ENCODE peak calls at places on chromosome 15, in nine cellular contexts. E is cardiac fibroblast; V is A549; Z is heart right ventricle; B is CD8-positive, alpha-beta T cell; G is AG04450; I is kidney; J is MM.1S; C is lung. K is an unnamed sample.

GRCh38 chr15:58227706-58228543 is 89.7 kb downstream of the AQP9 start:
- DNase-seq in E (peak), V (peak), Z (peak), B (peak), G (peak), I (no peak), J (peak), C (peak), K (no peak)

GRCh38 chr15:35305906-35306305 is 220.8 kb upstream of the NANOGP8 start:
- DNase-seq in E (peak), V (peak), Z (no peak), B (no peak), G (peak), I (no peak), J (no peak), C (no peak), K (no peak)

GRCh38 chr15:90813796-90814192 is 54.6 kb upstream of the FURIN start:
- DNase-seq in E (no peak), V (no peak), Z (no peak), B (no peak), G (no peak), I (no peak), J (no peak), C (no peak), K (no peak)

GRCh38 chr15:69357773-69358765 is 56.1 kb upstream of the KIF23 start:
- DNase-seq in E (peak), V (no peak), Z (no peak), B (no peak), G (no peak), I (no peak), J (no peak), C (peak), K (no peak)

GRCh38 chr15:91853968-91854943 is 748 bp downstream of the SLCO3A1 start:
- DNase-seq in E (peak), V (peak), Z (peak), B (peak), G (no peak), I (peak), J (peak), C (peak), K (no peak)

GRCh38 chr15:19987389-19988048 is 554.1 kb downstream of the GOLGA6L6 start:
- DNase-seq in E (no peak), V (no peak), Z (no peak), B (no peak), G (no peak), I (no peak), J (no peak), C (no peak), K (no peak)

GRCh38 chr15:60635507-60636352 is 156.8 kb upstream of the ICE2 start:
- DNase-seq in E (peak), V (no peak), Z (no peak), B (no peak), G (no peak), I (no peak), J (peak), C (no peak), K (no peak)

GRCh38 chr15:77992356-77993222 is 84.9 kb downstream of the TBC1D2B start:
- DNase-seq in E (no peak), V (no peak), Z (no peak), B (no peak), G (no peak), I (no peak), J (no peak), C (no peak), K (no peak)

GRCh38 chr15:20657084-20657483 is 115.5 kb upstream of the GOLGA6L6 start:
- DNase-seq in E (no peak), V (no peak), Z (no peak), B (no peak), G (no peak), I (no peak), J (no peak), C (no peak), K (no peak)

GRCh38 chr15:78571382-78571781 is 6.1 kb downstream of the CHRNA5 start:
- DNase-seq in E (no peak), V (no peak), Z (no peak), B (no peak), G (no peak), I (no peak), J (no peak), C (no peak), K (no peak)

GRCh38 chr15:58229297-58229768 is 91.2 kb downstream of the AQP9 start:
- DNase-seq in E (no peak), V (no peak), Z (no peak), B (no peak), G (no peak), I (no peak), J (no peak), C (no peak), K (no peak)

GRCh38 chr15:67613708-67614107 is 71.2 kb downstream of the MAP2K5 start:
- DNase-seq in E (no peak), V (no peak), Z (no peak), B (no peak), G (no peak), I (no peak), J (no peak), C (no peak), K (no peak)

GRCh38 chr15:50681467-50681866 is 5.1 kb downstream of the TRPM7 start:
- DNase-seq in E (no peak), V (no peak), Z (no peak), B (no peak), G (no peak), I (no peak), J (no peak), C (no peak), K (no peak)
- H3K4me3 ChIP-seq in E (no peak), V (no peak), Z (no peak), B (no peak), G (no peak), I (peak), J (no peak), C (no peak), K (no peak)

GRCh38 chr15:101496198-101496986 is 6.9 kb upstream of the PCSK6 start:
- DNase-seq in E (no peak), V (no peak), Z (no peak), B (no peak), G (no peak), I (no peak), J (no peak), C (no peak), K (no peak)
- TF ChIP-seq CTCF in E (no peak), V (no peak), Z (no peak), B (no peak), G (no peak), I (no peak), J (no peak), C (no peak), K (no peak)

DNA sequence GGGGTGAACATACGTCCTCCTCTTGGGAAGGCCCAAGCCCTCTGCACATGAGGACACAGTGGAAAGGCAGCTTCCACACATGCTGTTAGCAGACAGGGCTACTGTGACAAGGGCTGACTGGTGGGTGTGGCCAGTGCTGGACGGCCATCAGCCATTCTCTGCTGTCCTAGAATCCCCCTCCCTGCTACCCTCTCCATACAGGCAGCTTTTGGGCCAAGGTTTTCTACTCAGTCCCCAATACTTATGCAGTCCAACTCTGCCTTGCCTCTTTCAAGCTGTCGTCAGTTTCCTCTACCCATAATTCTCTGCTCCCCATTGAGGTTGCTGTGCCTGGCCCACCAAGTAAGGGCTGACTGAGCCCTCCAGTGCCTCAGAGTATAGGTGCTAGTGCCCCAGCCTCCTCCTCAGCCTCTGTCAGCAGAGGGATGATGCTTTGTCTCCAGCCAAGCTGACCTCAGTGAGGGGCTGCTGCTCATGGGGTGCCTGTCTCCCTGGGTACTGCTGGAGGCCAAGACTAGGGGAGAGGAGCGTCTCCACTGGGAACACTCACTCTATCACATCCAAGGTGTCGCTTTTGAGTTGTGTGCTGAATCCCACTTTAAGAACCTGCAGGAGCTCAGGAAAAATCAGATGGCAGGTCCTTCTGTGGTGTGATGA is 2.8 kb downstream of the LOXL1 start:
- DNase-seq in E (no peak), V (no peak), Z (no peak), B (no peak), G (no peak), I (no peak), J (no peak), C (no peak), K (no peak)
- H3K4me3 ChIP-seq in E (peak), V (no peak), Z (no peak), B (no peak), G (peak), I (no peak), J (no peak), C (no peak), K (peak)

GRCh38 chr15:100133981-100134711 is 207.6 kb downstream of the ADAMTS17 start:
- DNase-seq in E (no peak), V (no peak), Z (no peak), B (no peak), G (no peak), I (no peak), J (no peak), C (no peak), K (no peak)

GRCh38 chr15:100131321-100132224 is 210.2 kb downstream of the ADAMTS17 start:
- DNase-seq in E (peak), V (peak), Z (peak), B (peak), G (no peak), I (peak), J (peak), C (no peak), K (no peak)

GRCh38 chr15:100129677-100130076 is 212.1 kb downstream of the ADAMTS17 start:
- DNase-seq in E (no peak), V (no peak), Z (no peak), B (no peak), G (no peak), I (no peak), J (no peak), C (no peak), K (no peak)

GRCh38 chr15:100132309-100132708 is 209.5 kb downstream of the ADAMTS17 start:
- DNase-seq in E (no peak), V (no peak), Z (no peak), B (no peak), G (no peak), I (no peak), J (no peak), C (no peak), K (no peak)

DNA sequence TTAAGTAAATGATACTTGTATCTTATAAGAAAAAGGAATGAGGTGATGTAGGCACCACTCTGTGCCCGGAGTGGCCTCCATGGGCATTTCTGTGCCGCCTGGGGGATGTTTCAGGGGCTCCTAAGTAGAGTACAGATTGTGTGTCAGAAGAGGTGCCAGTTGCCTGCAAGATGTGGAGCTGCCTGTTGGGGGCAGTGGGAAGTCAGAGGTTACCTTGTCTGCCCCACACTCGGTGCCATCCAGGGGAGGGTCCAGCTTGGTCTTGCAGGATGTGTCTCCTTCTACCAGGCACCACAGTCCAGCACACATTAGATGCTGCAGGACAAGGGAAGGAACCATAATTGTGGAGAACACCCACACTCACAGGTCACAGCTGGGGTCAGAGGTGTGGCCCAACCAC is 208.8 kb downstream of the ADAMTS17 start:
- DNase-seq in E (no peak), V (no peak), Z (no peak), B (no peak), G (no peak), I (no peak), J (no peak), C (no peak), K (no peak)
- TF ChIP-seq CTCF in E (no peak), V (no peak), Z (no peak), B (no peak), G (no peak), I (no peak), J (no peak), C (no peak), K (no peak)

GRCh38 chr15:63502843-63503738 is 1.3 kb upstream of the USP3 start:
- DNase-seq in E (peak), V (peak), Z (peak), B (peak), G (peak), I (peak), J (peak), C (peak), K (no peak)

GRCh38 chr15:63500265-63501250 is 3.8 kb upstream of the USP3 start:
- DNase-seq in E (no peak), V (peak), Z (no peak), B (no peak), G (no peak), I (no peak), J (no peak), C (no peak), K (no peak)

GRCh38 chr15:63501256-63502089 is 2.9 kb upstream of the USP3 start:
- DNase-seq in E (peak), V (peak), Z (peak), B (peak), G (peak), I (peak), J (no peak), C (peak), K (peak)

GRCh38 chr15:63503739-63504246 is 600 bp upstream of the USP3 start:
- DNase-seq in E (peak), V (peak), Z (peak), B (peak), G (peak), I (peak), J (peak), C (peak), K (no peak)

DNA sequence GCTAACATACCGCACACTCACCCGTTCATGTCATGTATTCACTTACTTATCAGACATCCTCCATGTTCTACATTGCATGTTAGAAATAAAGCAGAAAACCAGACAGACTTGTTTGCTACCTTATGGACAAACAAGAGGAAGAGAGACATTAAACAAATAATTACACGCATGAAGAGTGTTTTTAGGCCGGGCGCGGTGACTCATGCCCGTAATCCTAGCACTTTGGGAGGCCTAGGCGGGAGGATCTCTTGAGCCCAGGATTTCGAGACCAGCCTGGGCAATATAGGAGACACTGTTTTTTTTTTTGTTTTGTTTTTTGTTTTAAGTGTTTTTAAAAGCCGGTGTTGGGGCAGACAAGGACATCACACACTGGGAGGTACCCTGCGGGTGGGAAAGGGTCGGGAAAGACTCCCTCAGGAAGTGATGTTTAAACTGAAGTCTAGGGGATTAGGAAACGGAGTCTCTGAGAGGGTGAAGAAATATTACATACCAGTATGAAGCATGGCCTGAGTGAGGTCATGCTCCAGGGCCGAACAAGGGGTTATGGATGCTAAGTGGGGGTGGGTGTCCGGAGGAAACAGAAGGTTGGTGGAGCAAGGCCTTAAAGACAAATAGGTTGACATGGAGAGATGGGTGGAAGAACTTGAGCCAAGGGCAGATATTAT is 2.1 kb upstream of the USP3 start:
- DNase-seq in E (peak), V (peak), Z (no peak), B (no peak), G (no peak), I (no peak), J (no peak), C (no peak), K (no peak)
- H3K4me3 ChIP-seq in E (no peak), V (peak), Z (no peak), B (no peak), G (no peak), I (no peak), J (no peak), C (no peak), K (no peak)

GRCh38 chr15:100919481-100920405 is 586 bp downstream of the LRRK1 start:
- DNase-seq in E (peak), V (peak), Z (no peak), B (no peak), G (no peak), I (no peak), J (peak), C (no peak), K (no peak)

GRCh38 chr15:100920516-100921135 is 1.5 kb downstream of the LRRK1 start:
- DNase-seq in E (no peak), V (no peak), Z (no peak), B (no peak), G (no peak), I (no peak), J (no peak), C (no peak), K (no peak)

GRCh38 chr15:100918034-100918689 is 995 bp upstream of the LRRK1 start:
- DNase-seq in E (peak), V (peak), Z (peak), B (peak), G (no peak), I (peak), J (peak), C (peak), K (peak)

GRCh38 chr15:100922192-100923040 is 3.3 kb downstream of the LRRK1 start:
- DNase-seq in E (no peak), V (no peak), Z (no peak), B (no peak), G (no peak), I (no peak), J (peak), C (no peak), K (no peak)

GRCh38 chr15:100918690-100919480 is at the start of gene LRRK1:
- DNase-seq in E (peak), V (peak), Z (peak), B (no peak), G (no peak), I (no peak), J (peak), C (no peak), K (peak)
- TF ChIP-seq CTCF in E (no peak), V (peak), Z (no peak), B (no peak), G (no peak), I (no peak), J (no peak), C (no peak), K (no peak)

DNA sequence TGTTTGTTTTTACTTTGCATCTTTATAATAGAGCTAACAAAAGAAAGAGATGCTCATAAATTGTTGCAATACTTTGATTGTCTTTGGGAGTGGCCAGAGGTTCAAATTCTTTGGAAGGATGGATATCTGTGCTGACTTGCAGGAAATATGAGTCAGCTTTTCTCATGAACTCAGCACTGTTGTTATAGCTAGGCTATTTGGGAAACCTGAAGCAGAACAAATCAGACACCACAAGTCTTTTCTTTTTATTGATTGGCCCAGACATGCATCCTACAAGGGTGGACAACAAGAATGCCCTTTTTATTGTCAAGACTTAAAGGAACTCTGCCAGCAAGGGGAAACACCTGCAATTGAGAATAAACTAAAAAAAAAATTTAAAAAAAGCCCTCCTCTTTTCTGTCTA is 4.5 kb upstream of the DENND4A start:
- DNase-seq in E (peak), V (peak), Z (no peak), B (no peak), G (no peak), I (no peak), J (no peak), C (no peak), K (peak)
- H3K4me3 ChIP-seq in E (no peak), V (no peak), Z (no peak), B (no peak), G (no peak), I (no peak), J (no peak), C (no peak), K (no peak)

DNA sequence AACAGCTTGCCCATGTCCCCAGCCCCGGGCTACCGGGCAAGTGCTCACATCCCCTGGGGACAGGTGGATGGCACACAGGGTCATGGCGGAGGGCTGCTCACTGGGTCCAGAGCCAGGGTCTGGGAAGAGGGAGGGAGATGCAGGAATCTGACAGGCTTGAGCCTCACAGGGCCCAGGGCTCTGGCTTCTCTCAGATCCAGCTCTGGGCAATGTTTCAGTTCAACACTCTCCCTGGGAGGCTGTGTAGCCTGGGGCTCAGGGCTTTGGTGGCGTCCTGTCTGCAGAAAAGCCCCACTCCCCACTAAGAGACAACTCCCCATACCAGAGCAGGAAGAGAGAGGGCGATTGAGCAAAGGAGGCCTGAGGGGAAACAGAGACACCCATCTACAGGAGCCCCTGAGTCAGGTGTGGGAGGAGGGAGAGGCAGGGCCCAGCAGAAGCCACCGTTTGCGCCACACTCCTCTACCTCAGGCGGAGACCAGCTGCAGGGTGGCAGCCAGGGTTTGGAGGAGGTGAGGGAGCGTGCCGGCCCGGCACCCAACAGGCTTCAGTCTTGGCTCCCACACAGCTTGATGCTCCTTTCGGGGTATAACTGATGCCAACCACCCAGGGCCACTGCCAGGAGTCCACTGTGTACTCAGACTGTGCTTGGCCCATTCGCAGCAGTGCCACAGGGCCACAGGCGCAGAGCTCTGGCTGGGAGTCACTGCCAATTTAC is 16.8 kb upstream of the SRP14 start:
- DNase-seq in E (no peak), V (no peak), Z (peak), B (no peak), G (no peak), I (peak), J (no peak), C (no peak), K (no peak)
- TF ChIP-seq CTCF in E (no peak), V (no peak), Z (no peak), B (no peak), G (no peak), I (no peak), J (no peak), C (no peak), K (no peak)

GRCh38 chr15:40472171-40472727 is 1.5 kb downstream of the CHST14 start:
- DNase-seq in E (no peak), V (no peak), Z (no peak), B (no peak), G (no peak), I (no peak), J (no peak), C (no peak), K (no peak)

GRCh38 chr15:40470423-40471104 is at the start of gene CHST14:
- DNase-seq in E (peak), V (peak), Z (peak), B (peak), G (no peak), I (peak), J (peak), C (peak), K (no peak)

GRCh38 chr15:40469776-40470390 is 901 bp upstream of the CHST14 start:
- DNase-seq in E (peak), V (no peak), Z (no peak), B (no peak), G (no peak), I (no peak), J (no peak), C (no peak), K (no peak)

GRCh38 chr15:40471105-40471777 is 457 bp downstream of the CHST14 start:
- DNase-seq in E (peak), V (peak), Z (peak), B (peak), G (no peak), I (peak), J (no peak), C (no peak), K (no peak)

DNA sequence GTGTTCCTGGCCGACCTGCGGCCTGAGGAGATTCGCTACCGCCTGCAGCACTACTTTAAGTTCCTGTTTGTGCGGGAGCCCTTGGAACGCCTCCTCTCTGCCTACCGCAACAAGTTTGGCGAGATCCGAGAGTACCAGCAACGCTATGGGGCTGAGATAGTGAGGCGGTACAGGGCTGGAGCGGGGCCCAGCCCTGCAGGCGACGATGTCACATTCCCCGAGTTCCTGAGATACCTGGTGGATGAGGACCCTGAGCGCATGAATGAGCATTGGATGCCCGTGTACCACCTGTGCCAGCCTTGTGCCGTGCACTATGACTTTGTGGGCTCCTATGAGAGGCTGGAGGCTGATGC is 970 bp downstream of the CHST14 start:
- DNase-seq in E (no peak), V (no peak), Z (no peak), B (peak), G (no peak), I (no peak), J (peak), C (peak), K (no peak)
- H3K4me3 ChIP-seq in E (peak), V (peak), Z (peak), B (peak), G (peak), I (peak), J (peak), C (peak), K (peak)